ENCODE peak calls at places on chromosomes 12 and 14, in ten cellular contexts. D is astrocyte of the spinal cord; V is stimulated activated CD4-positive, alpha-beta T cell treated with anti-CD3 and anti-CD28 coated beads, Interleukin-1b, Interleukin-23, amount 100 ng/mL, for 24 hours; R is cardiac muscle cell; S is glutamatergic neuron; K is HCEC 1CT; F is neuronal stem cell; Y is T-cell; X is NCI-H1092 treated with DMSO at 0.1 percent for 48 hours; A is NCI-H510A treated with DMSO at 0.1 percent for 48 hours. B is an unnamed sample.

GRCh38 chr12:61365001-61365400 is 895.2 kb upstream of the USP15 start:
- DNase-seq in X (no peak), R (no peak), V (no peak), F (no peak), Y (no peak), K (no peak), S (no peak), A (no peak), D (no peak), B (no peak)

GRCh38 chr14:100891051-100891450 is 12.5 kb downstream of the RTL1 start:
- DNase-seq in F (no peak), K (no peak), X (no peak), A (no peak), R (no peak), S (peak), D (no peak), V (no peak), Y (no peak), B (no peak)

GRCh38 chr12:12562016-12562483 is 613 bp downstream of the DUSP16 start:
- DNase-seq in Y (peak), F (peak), R (peak), S (no peak), D (no peak), K (peak), A (no peak), V (no peak), X (peak), B (peak)

GRCh38 chr12:1925125-1925963 is 6.9 kb upstream of the CACNA2D4 start:
- DNase-seq in S (no peak), Y (no peak), D (no peak), V (no peak), X (no peak), R (no peak), F (no peak), A (no peak), K (no peak), B (no peak)

GRCh38 chr12:117189725-117190209 is 503 bp downstream of the FBXO21 start:
- DNase-seq in R (peak), D (peak), V (peak), S (peak), A (peak), F (peak), K (peak), X (peak), Y (peak), B (peak)

GRCh38 chr12:19211802-19212201 is 82.3 kb downstream of the PLEKHA5 start:
- DNase-seq in S (no peak), Y (no peak), X (no peak), R (no peak), D (no peak), V (no peak), A (no peak), K (no peak), F (no peak), B (no peak)

GRCh38 chr12:15227004-15227679 is 5.9 kb upstream of the RERG start:
- DNase-seq in F (peak), R (peak), D (peak), V (no peak), S (peak), A (no peak), X (peak), K (peak), Y (peak), B (peak)

GRCh38 chr12:2677142-2677880 is 117.5 kb upstream of the FKBP4 start:
- DNase-seq in V (no peak), D (no peak), X (no peak), F (no peak), R (no peak), S (no peak), Y (no peak), K (no peak), A (no peak), B (no peak)

GRCh38 chr12:123085730-123086487 is 65.0 kb downstream of the PITPNM2 start:
- DNase-seq in K (peak), X (no peak), V (no peak), F (no peak), R (no peak), S (no peak), A (peak), D (peak), Y (no peak), B (peak)

GRCh38 chr12:65803253-65803652 is 21.0 kb upstream of the HMGA2 start:
- DNase-seq in K (no peak), Y (no peak), A (no peak), F (no peak), R (no peak), D (no peak), S (no peak), V (no peak), X (no peak), B (no peak)